ENCODE peak calls at places on chromosome 6, in six cellular contexts. G is endothelial cell, Y is heart left ventricle, L is BE2C, D is NCI-H774, Q is kidney tubule cell. P is an unnamed sample.

GRCh38 chr6:84665392-84665791 is 99.0 kb downstream of the TBX18 start:
- DNase-seq in Y (no peak), L (no peak), D (no peak), G (no peak), Q (no peak), P (no peak)

GRCh38 chr6:139588734-139589418 is 214.4 kb upstream of the CITED2 start:
- DNase-seq in G (no peak), Q (no peak), Y (no peak), L (no peak), D (peak), P (peak)

GRCh38 chr6:2842139-2842552 is 483 bp upstream of the SERPINB1 start:
- DNase-seq in Y (no peak), G (no peak), L (no peak), D (no peak), Q (no peak), P (no peak)

GRCh38 chr6:33694977-33695376 is 16.5 kb downstream of the UQCC2 start:
- DNase-seq in L (no peak), Y (no peak), Q (no peak), G (no peak), D (no peak), P (no peak)

GRCh38 chr6:4902363-4902762 is 101.5 kb downstream of the RPP40 start:
- DNase-seq in L (no peak), Q (no peak), G (no peak), D (no peak), Y (no peak), P (no peak)

GRCh38 chr6:31005249-31006020 is 4.8 kb upstream of the MUC22 start:
- DNase-seq in D (no peak), L (no peak), G (no peak), Q (peak), Y (peak), P (peak)

GRCh38 chr6:3919130-3919628 is 70.0 kb downstream of the FAM50B start:
- DNase-seq in Q (peak), L (no peak), Y (peak), D (peak), G (no peak), P (peak)

GRCh38 chr6:53543341-53544010 is 1.4 kb downstream of the GCLC start:
- DNase-seq in Q (no peak), Y (no peak), L (no peak), D (no peak), G (no peak), P (no peak)

GRCh38 chr6:43149260-43149659 is 21.8 kb upstream of the SRF start:
- DNase-seq in Y (no peak), L (no peak), D (no peak), Q (no peak), G (no peak), P (no peak)

GRCh38 chr6:157022022-157022740 is 245.0 kb downstream of the ARID1B start:
- DNase-seq in D (peak), G (peak), Y (peak), Q (peak), L (peak), P (peak)

GRCh38 chr6:47209632-47210031 is 100.1 kb downstream of the TNFRSF21 start:
- DNase-seq in D (no peak), Q (peak), L (no peak), G (no peak), Y (no peak), P (peak)

GRCh38 chr6:98946877-98947410 is 802 bp downstream of the FBXL4 start:
- DNase-seq in Q (peak), L (peak), D (peak), G (no peak), Y (no peak), P (peak)

GRCh38 chr6:3489032-3489757 is 32.3 kb upstream of the SLC22A23 start:
- DNase-seq in Q (peak), D (no peak), G (no peak), L (no peak), Y (no peak), P (peak)

GRCh38 chr6:20584100-20584731 is 50.0 kb downstream of the CDKAL1 start:
- DNase-seq in G (no peak), D (no peak), Q (no peak), Y (no peak), L (no peak), P (no peak)

GRCh38 chr6:44481765-44482164 is 94.3 kb downstream of the CDC5L start:
- DNase-seq in G (no peak), L (no peak), D (no peak), Y (no peak), Q (no peak), P (no peak)

GRCh38 chr6:28522594-28523557 is 2.8 kb upstream of the GPX5 start:
- DNase-seq in Q (no peak), Y (no peak), L (no peak), D (no peak), G (no peak), P (no peak)